ENCODE peak calls at places on chromosomes 5 and 9, in seven cellular contexts. V is IMR-90, T is H1, C is mesendoderm, Z is mesenchymal stem cell, N is H9, D is trophoblast cell. S is an unnamed sample.

GRCh38 chr9:2158729-2159128 is 143.6 kb downstream of the SMARCA2 start:
- DNase-seq in C (no peak), T (no peak), N (no peak), V (no peak), D (no peak), Z (peak), S (no peak)

GRCh38 chr5:142499591-142500384 is 175.0 kb upstream of the SPRY4 start:
- DNase-seq in Z (no peak), V (no peak), C (no peak), T (no peak), N (no peak), D (no peak), S (no peak)

GRCh38 chr5:159458217-159458711 is 128.0 kb upstream of the IL12B start:
- DNase-seq in C (no peak), T (no peak), D (no peak), N (no peak), V (no peak), Z (no peak), S (no peak)

GRCh38 chr5:78537406-78537805 is 111.2 kb downstream of the LHFPL2 start:
- DNase-seq in N (no peak), V (no peak), D (no peak), Z (no peak), T (no peak), C (no peak), S (no peak)

GRCh38 chr5:32600057-32600622 is 14.8 kb downstream of the SUB1 start:
- DNase-seq in C (no peak), V (peak), Z (peak), N (no peak), T (no peak), D (no peak), S (no peak)

GRCh38 chr9:114691046-114691955 is 9.3 kb upstream of the TEX48 start:
- DNase-seq in D (no peak), N (no peak), Z (peak), C (no peak), T (no peak), V (peak), S (no peak)

GRCh38 chr9:129175825-129176633 is 2.0 kb downstream of the IER5L start:
- DNase-seq in N (peak), T (no peak), D (peak), V (peak), C (peak), Z (peak), S (peak)

GRCh38 chr9:96486351-96487029 is 36.5 kb downstream of the HABP4 start:
- DNase-seq in D (no peak), V (peak), Z (peak), C (no peak), N (no peak), T (no peak), S (no peak)

GRCh38 chr9:128587453-128587852 is 35.1 kb downstream of the SPTAN1 start:
- DNase-seq in D (no peak), T (no peak), C (no peak), V (no peak), Z (no peak), N (no peak), S (no peak)

GRCh38 chr5:16602182-16602581 is 14.6 kb downstream of the RETREG1 start:
- DNase-seq in N (no peak), V (no peak), Z (no peak), C (no peak), T (no peak), D (no peak), S (no peak)

GRCh38 chr5:66958984-66959641 is 237.5 kb downstream of the CD180 start:
- DNase-seq in C (peak), N (peak), D (peak), T (no peak), Z (peak), V (peak), S (no peak)

GRCh38 chr9:124197177-124198095 is 60.3 kb upstream of the NEK6 start:
- DNase-seq in V (no peak), C (no peak), Z (no peak), D (peak), N (no peak), T (no peak), S (no peak)

GRCh38 chr5:180176191-180176590 is 32.8 kb downstream of the RASGEF1C start:
- DNase-seq in T (no peak), N (no peak), D (no peak), Z (no peak), C (no peak), V (no peak), S (no peak)

GRCh38 chr9:90420211-90420610 is 222.4 kb downstream of the DIRAS2 start:
- DNase-seq in T (no peak), N (no peak), C (no peak), D (no peak), V (no peak), Z (no peak), S (no peak)

GRCh38 chr5:176384991-176385390 is 3.4 kb downstream of the NOP16 start:
- DNase-seq in C (no peak), T (no peak), N (no peak), D (no peak), Z (no peak), V (no peak), S (no peak)

GRCh38 chr5:115384587-115385375 is 88.3 kb upstream of the CCDC112 start:
- DNase-seq in Z (no peak), N (no peak), D (no peak), C (peak), V (no peak), T (no peak), S (no peak)

GRCh38 chr5:83866191-83866590 is 145.5 kb upstream of the HAPLN1 start:
- DNase-seq in D (no peak), Z (no peak), N (no peak), T (no peak), C (no peak), V (no peak), S (no peak)

GRCh38 chr5:35803221-35803651 is 53.5 kb upstream of the IL7R start:
- DNase-seq in N (peak), T (no peak), Z (peak), V (peak), D (no peak), C (peak), S (peak)
- H3K27ac ChIP-seq in N (no peak), T (no peak), Z (no peak), V (no peak), D (no peak), C (no peak), S (no peak)

GRCh38 chr5:155895484-155895883 is 431.5 kb upstream of the SGCD start:
- DNase-seq in Z (no peak), T (no peak), C (no peak), D (no peak), N (no peak), V (no peak), S (no peak)
- H4K8ac ChIP-seq in Z (no peak), T (no peak), C (no peak), D (no peak), N (no peak), V (no peak), S (no peak)

GRCh38 chr5:177601577-177602457 is 1.9 kb downstream of the B4GALT7 start:
- DNase-seq in T (no peak), Z (peak), N (no peak), D (no peak), V (no peak), C (peak), S (no peak)
- H3K27ac ChIP-seq in T (no peak), Z (no peak), N (no peak), D (no peak), V (no peak), C (no peak), S (no peak)

GRCh38 chr9:112021742-112022141 is 125.1 kb downstream of the UGCG start:
- DNase-seq in T (no peak), C (no peak), N (no peak), Z (no peak), V (no peak), D (no peak), S (no peak)
- H4K8ac ChIP-seq in T (no peak), C (no peak), N (no peak), Z (no peak), V (peak), D (no peak), S (no peak)

GRCh38 chr9:81250606-81251005 is 438.7 kb downstream of the TLE1 start:
- DNase-seq in C (no peak), T (no peak), N (no peak), V (no peak), Z (no peak), D (peak), S (no peak)

GRCh38 chr9:81239388-81239787 is 450.0 kb downstream of the TLE1 start:
- DNase-seq in Z (no peak), N (no peak), V (no peak), D (no peak), C (peak), T (no peak), S (no peak)

GRCh38 chr9:81250041-81250440 is 439.3 kb downstream of the TLE1 start:
- DNase-seq in N (no peak), T (no peak), C (no peak), D (peak), V (no peak), Z (no peak), S (no peak)

GRCh38 chr9:81242866-81243265 is 446.5 kb downstream of the TLE1 start:
- DNase-seq in D (peak), C (no peak), Z (no peak), V (no peak), T (no peak), N (no peak), S (no peak)

DNA sequence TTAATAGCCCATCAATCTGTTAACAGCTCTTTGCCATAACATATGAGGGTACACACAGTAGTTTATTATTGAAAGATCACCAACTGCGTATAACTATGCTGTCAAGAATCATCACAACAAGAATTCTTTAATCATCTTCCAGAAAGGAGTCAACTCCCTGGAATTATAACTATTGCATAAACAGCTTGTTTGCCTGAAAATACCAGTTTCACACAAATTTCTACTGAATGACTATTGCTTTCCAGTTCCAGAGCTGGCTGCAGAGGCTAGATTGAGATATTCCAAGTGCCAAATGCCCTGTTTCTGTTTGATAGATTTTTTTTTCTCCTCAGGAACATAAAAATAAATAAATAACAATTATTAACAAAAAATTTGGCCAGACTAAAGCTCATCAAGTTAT is 444.7 kb downstream of the TLE1 start:
- DNase-seq in N (no peak), Z (no peak), D (peak), T (no peak), V (peak), C (no peak), S (no peak)
- H3K27ac ChIP-seq in N (no peak), Z (no peak), D (no peak), T (no peak), V (no peak), C (no peak), S (no peak)

GRCh38 chr9:78130004-78130403 is 98.4 kb upstream of the GNAQ start:
- DNase-seq in T (peak), V (no peak), C (peak), D (no peak), Z (no peak), N (peak), S (no peak)
- H4K8ac ChIP-seq in T (no peak), V (no peak), C (no peak), D (no peak), Z (no peak), N (no peak), S (no peak)

GRCh38 chr5:173623296-173623771 is 6.9 kb upstream of the BOD1 start:
- DNase-seq in N (no peak), T (no peak), C (no peak), V (no peak), D (no peak), Z (no peak), S (no peak)
- H3K27ac ChIP-seq in N (no peak), T (no peak), C (no peak), V (no peak), D (no peak), Z (no peak), S (no peak)

GRCh38 chr5:127112347-127112864 is 39.1 kb upstream of the C5orf63 start:
- DNase-seq in V (no peak), T (no peak), D (no peak), C (no peak), Z (no peak), N (no peak), S (no peak)

GRCh38 chr5:127111112-127111511 is 37.8 kb upstream of the C5orf63 start:
- DNase-seq in Z (no peak), V (no peak), D (no peak), C (no peak), T (no peak), N (no peak), S (no peak)
- H4K8ac ChIP-seq in Z (no peak), V (no peak), D (no peak), C (no peak), T (no peak), N (no peak), S (no peak)

DNA sequence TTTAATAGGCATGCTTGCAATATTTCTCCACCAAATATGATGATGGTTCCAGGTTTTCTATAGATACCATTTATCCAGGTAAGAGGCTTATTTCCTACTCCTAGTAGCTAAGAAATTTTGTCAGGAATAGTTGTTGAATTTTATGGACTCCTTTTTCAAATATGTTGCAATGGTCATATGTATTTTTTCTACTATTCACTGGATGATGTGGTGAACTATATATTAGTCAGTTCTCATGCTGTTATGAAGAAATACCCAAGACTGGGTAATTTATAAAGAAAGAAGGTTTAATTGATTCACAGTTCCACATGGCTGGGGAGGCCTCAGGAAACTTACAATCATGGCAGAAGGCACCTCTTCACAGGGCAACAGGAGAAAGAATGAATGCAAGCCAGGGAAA is 141.1 kb upstream of the NR3C1 start:
- DNase-seq in C (no peak), D (no peak), Z (no peak), N (no peak), V (no peak), T (no peak), S (no peak)
- H3K27ac ChIP-seq in C (no peak), D (no peak), Z (no peak), N (no peak), V (no peak), T (no peak), S (no peak)

DNA sequence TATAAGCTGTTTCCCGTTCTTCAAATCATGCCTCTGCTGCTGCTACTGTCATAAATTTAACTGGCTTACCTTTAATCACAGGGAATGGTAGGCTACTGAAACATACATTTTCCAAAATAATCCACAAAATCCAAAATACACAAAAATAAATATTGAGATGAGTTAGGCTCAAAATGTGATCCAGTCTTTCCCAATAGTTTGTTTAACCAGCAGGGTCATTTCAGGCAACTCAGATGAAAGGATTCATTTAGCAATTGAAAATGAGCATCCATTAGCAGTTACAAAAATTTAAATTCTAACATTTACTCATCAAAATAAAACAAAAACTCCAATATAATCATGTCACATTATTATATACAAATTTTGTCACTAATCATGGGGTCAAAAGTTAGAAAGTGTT is 1015.6 kb upstream of the DMAC1 start:
- DNase-seq in T (no peak), D (no peak), Z (no peak), C (no peak), V (no peak), N (no peak), S (no peak)
- H4K8ac ChIP-seq in T (no peak), D (no peak), Z (no peak), C (no peak), V (no peak), N (no peak), S (no peak)